ENCODE peak calls at places on chromosomes 7 and 10, in five cellular contexts. C, J, Q, R and G are unnamed samples.

GRCh38 chr7:155257482-155258232 is 40.0 kb upstream of the INSIG1 start:
- DNase-seq in J (no peak), R (no peak), Q (no peak), C (no peak), G (no peak)

GRCh38 chr10:130721971-130722370 is 585.8 kb downstream of the GLRX3 start:
- DNase-seq in Q (peak), J (no peak), C (no peak), R (no peak), G (peak)

GRCh38 chr10:107398115-107398514 is 233.6 kb upstream of the SORCS1 start:
- DNase-seq in C (no peak), R (no peak), Q (no peak), J (no peak), G (no peak)

GRCh38 chr7:79734158-79734557 is 280.7 kb upstream of the MAGI2 start:
- DNase-seq in Q (no peak), J (no peak), R (peak), C (no peak), G (no peak)

GRCh38 chr7:70681111-70681846 is 450.7 kb upstream of the GALNT17 start:
- DNase-seq in C (no peak), R (no peak), Q (peak), J (no peak), G (no peak)

GRCh38 chr7:152076324-152076821 is 50.9 kb downstream of the GALNT11 start:
- DNase-seq in R (no peak), J (no peak), C (peak), Q (peak), G (no peak)

GRCh38 chr7:110881731-110882130 is 209.2 kb upstream of the LRRN3 start:
- DNase-seq in C (no peak), J (no peak), Q (no peak), R (no peak), G (no peak)

GRCh38 chr7:50640256-50640655 is 75.1 kb upstream of the DDC start:
- DNase-seq in J (no peak), C (no peak), Q (no peak), R (no peak), G (no peak)

GRCh38 chr7:122913608-122914007 is 27.3 kb upstream of the CADPS2 start:
- DNase-seq in J (no peak), C (no peak), Q (no peak), R (no peak), G (no peak)

GRCh38 chr10:79112898-79113431 is 44.2 kb downstream of the ZMIZ1 start:
- DNase-seq in Q (no peak), C (no peak), R (no peak), J (no peak), G (no peak)

GRCh38 chr7:157679607-157680006 is 342.8 kb downstream of the DNAJB6 start:
- DNase-seq in C (no peak), Q (peak), R (no peak), J (no peak), G (peak)

GRCh38 chr10:110305767-110306451 is 1.2 kb upstream of the SMNDC1 start:
- DNase-seq in J (peak), R (peak), Q (peak), C (peak), G (no peak)

GRCh38 chr7:34756025-34756437 is 98.0 kb downstream of the NPSR1 start:
- DNase-seq in C (no peak), J (no peak), R (no peak), Q (no peak), G (no peak)

GRCh38 chr10:101258179-101258885 is 29.1 kb upstream of the LBX1 start:
- DNase-seq in C (no peak), R (no peak), Q (no peak), J (no peak), G (no peak)

GRCh38 chr7:132750530-132751281 is 174.4 kb upstream of the PLXNA4 start:
- DNase-seq in J (no peak), Q (no peak), C (no peak), R (peak), G (no peak)

GRCh38 chr7:20575758-20576135 is 39.7 kb upstream of the ABCB5 start:
- DNase-seq in R (no peak), C (no peak), Q (no peak), J (no peak), G (no peak)

GRCh38 chr7:142158741-142159496 is 47.4 kb downstream of the MGAM2 start:
- DNase-seq in Q (no peak), R (no peak), J (no peak), C (no peak), G (no peak)

GRCh38 chr7:95906871-95907270 is 134.5 kb downstream of the DYNC1I1 start:
- DNase-seq in Q (no peak), J (no peak), R (no peak), C (no peak), G (no peak)

GRCh38 chr10:129541208-129541607 is 74.2 kb downstream of the MGMT start:
- DNase-seq in C (no peak), J (no peak), Q (no peak), R (no peak), G (no peak)

GRCh38 chr7:5532520-5533335 is 109.1 kb upstream of the TNRC18 start:
- DNase-seq in J (peak), C (peak), Q (peak), R (no peak), G (no peak)

GRCh38 chr7:205117-206010 is 13.0 kb downstream of the FAM20C start:
- DNase-seq in Q (no peak), J (no peak), C (no peak), R (no peak), G (no peak)

GRCh38 chr10:131724891-131725735 is 175.7 kb upstream of the PPP2R2D start:
- DNase-seq in J (no peak), Q (no peak), R (no peak), C (peak), G (no peak)

GRCh38 chr10:21057989-21058388 is 160.9 kb upstream of the NEBL start:
- DNase-seq in C (no peak), R (no peak), J (no peak), Q (peak), G (no peak)

GRCh38 chr10:44947356-44948152 is 12.0 kb upstream of the RASSF4 start:
- DNase-seq in C (peak), R (no peak), Q (no peak), J (no peak), G (no peak)

GRCh38 chr10:80356563-80356999 is at the start of the genes DYDC1 and DYDC2:
- DNase-seq in J (peak), C (peak), R (no peak), Q (peak), G (no peak)

GRCh38 chr7:110397927-110398660 is 692.8 kb upstream of the LRRN3 start:
- DNase-seq in J (no peak), Q (no peak), C (no peak), R (no peak), G (no peak)

GRCh38 chr7:2162959-2163358 is 69.8 kb downstream of the MAD1L1 start:
- DNase-seq in C (no peak), R (no peak), Q (no peak), J (no peak), G (no peak)

GRCh38 chr7:17315974-17316373 is 17.5 kb downstream of the AHR start:
- DNase-seq in C (no peak), Q (no peak), R (no peak), J (no peak), G (no peak)

GRCh38 chr7:131010714-131011436 is 276.9 kb upstream of the KLF14 start:
- DNase-seq in Q (no peak), C (no peak), J (no peak), R (no peak), G (no peak)

GRCh38 chr10:51900180-51900579 is 200.8 kb upstream of the CSTF2T start:
- DNase-seq in Q (no peak), J (no peak), C (no peak), R (no peak), G (no peak)

GRCh38 chr7:128082431-128082830 is 51.2 kb upstream of the LRRC4 start:
- DNase-seq in Q (peak), R (no peak), C (no peak), J (no peak), G (no peak)

GRCh38 chr10:71613303-71613777 is 106.2 kb downstream of the C10orf105 start:
- DNase-seq in R (no peak), C (peak), Q (no peak), J (no peak), G (no peak)

GRCh38 chr10:3812141-3812540 is 27.1 kb upstream of the KLF6 start:
- DNase-seq in C (no peak), R (no peak), Q (no peak), J (no peak), G (no peak)

GRCh38 chr7:66419210-66419609 is 209.5 kb upstream of the KCTD7 start:
- DNase-seq in Q (no peak), J (no peak), C (no peak), R (no peak), G (no peak)

GRCh38 chr10:128086003-128086863 is 40.0 kb downstream of the MKI67 start:
- DNase-seq in C (no peak), Q (no peak), R (no peak), J (no peak), G (no peak)

GRCh38 chr7:35482231-35482630 is 212.7 kb downstream of the HERPUD2 start:
- DNase-seq in Q (no peak), R (no peak), J (no peak), C (no peak), G (no peak)